ENCODE peak calls at places on chromosomes 5 and 9, in eight cellular contexts. C, T, U, P, D, H, F and E are unnamed samples.

GRCh38 chr9:70229026-70229425 is 29.8 kb upstream of the SMC5 start:
- DNase-seq in C (no peak), T (no peak), U (no peak), P (no peak), D (no peak), H (no peak), F (no peak), E (no peak)

GRCh38 chr9:82722051-82722450 is 340.9 kb downstream of the RASEF start:
- DNase-seq in C (no peak), T (no peak), U (no peak), P (no peak), D (no peak), H (peak; percentile 67), F (no peak), E (no peak)

GRCh38 chr5:51345106-51345505 is 38.1 kb upstream of the ISL1 start:
- DNase-seq in C (no peak), T (no peak), U (no peak), P (no peak), D (peak; percentile 57), H (no peak), F (no peak), E (no peak)

GRCh38 chr9:121888438-121888775 is 204.7 kb downstream of the TTLL11 start:
- DNase-seq in C (peak; percentile 37), T (no peak), U (no peak), P (no peak), D (no peak), H (no peak), F (no peak), E (no peak)

GRCh38 chr5:466661-467310 is 23.8 kb downstream of the EXOC3 start:
- DNase-seq in C (peak; percentile 21), T (peak; percentile 72), U (no peak), P (no peak), D (no peak), H (peak; percentile 31), F (peak; percentile 73), E (no peak)

GRCh38 chr5:146048994-146049703 is 56.2 kb downstream of the PLAC8L1 start:
- DNase-seq in C (peak; percentile 36), T (no peak), U (peak; percentile 80), P (no peak), D (peak; percentile 92), H (peak; percentile 87), F (no peak), E (no peak)

GRCh38 chr5:16995372-16995771 is 59.3 kb upstream of the MYO10 start:
- DNase-seq in C (no peak), T (no peak), U (no peak), P (no peak), D (no peak), H (no peak), F (no peak), E (no peak)

GRCh38 chr5:75529185-75529584 is 17.5 kb downstream of the POLK start:
- DNase-seq in C (no peak), T (no peak), U (no peak), P (no peak), D (no peak), H (no peak), F (no peak), E (no peak)

GRCh38 chr5:10682429-10682746 is 78.6 kb downstream of the DAP start:
- DNase-seq in C (no peak), T (no peak), U (no peak), P (no peak), D (no peak), H (no peak), F (no peak), E (no peak)

GRCh38 chr5:10679336-10679988 is 81.6 kb downstream of the DAP start:
- DNase-seq in C (no peak), T (no peak), U (no peak), P (no peak), D (no peak), H (no peak), F (no peak), E (no peak)

GRCh38 chr5:10680876-10681481 is 80.1 kb downstream of the DAP start:
- DNase-seq in C (no peak), T (no peak), U (no peak), P (no peak), D (no peak), H (peak; percentile 72), F (no peak), E (no peak)

GRCh38 chr5:10682801-10683525 is 78.1 kb downstream of the DAP start:
- DNase-seq in C (no peak), T (no peak), U (no peak), P (no peak), D (no peak), H (no peak), F (no peak), E (no peak)

DNA sequence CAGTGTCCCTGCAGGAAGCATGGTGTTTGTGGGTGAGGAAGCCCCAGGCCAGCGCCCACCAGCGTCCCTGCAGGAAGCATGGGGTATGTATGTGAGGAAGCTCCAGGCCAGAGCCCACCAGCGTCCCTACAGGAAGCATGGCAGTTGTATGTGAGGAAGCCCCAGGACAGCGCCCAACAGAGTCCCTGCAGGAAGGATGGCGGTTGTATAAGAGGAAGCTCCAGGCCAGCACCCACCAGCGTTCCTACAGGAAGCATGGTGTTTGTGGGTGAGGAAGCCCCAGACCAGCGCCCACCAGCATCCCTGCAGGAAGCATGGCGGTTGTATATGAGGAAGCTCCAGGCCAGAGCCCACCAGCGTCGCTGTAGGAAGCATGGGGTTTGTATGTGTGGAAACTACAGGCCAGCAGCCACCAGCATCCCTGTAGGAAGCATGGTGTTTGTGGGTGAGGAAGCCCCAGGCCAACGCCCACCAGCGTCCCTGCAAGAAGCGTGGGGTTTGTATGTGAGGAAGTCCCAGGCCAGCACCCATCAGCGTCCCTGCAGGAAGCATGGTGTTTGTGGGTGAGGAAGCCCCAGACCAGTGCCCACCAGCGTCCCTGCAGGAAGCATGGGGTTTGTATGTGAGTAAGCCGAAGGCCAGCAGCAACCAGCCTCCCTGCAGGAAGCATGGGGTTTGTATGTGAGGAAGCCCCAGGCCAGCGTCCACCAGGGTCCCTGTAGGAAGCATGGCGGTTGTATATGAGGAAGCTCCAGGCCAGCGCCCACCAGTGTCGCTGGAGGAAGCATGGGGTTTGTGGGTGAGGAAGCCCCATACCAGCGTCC is 79.2 kb downstream of the DAP start:
- DNase-seq in C (no peak), T (no peak), U (no peak), P (no peak), D (no peak), H (no peak), F (no peak), E (no peak)
- H3K36me3 ChIP-seq in C (peaks cover 59% of the 10 kb centered on the region), T (peaks cover 67% of the 10 kb centered on the region), U (peaks cover 21% of the 10 kb centered on the region), P (peaks cover 18% of the 10 kb centered on the region), D (peaks cover 86% of the 10 kb centered on the region), H (peaks cover 51% of the 10 kb centered on the region), F (peaks cover 29% of the 10 kb centered on the region), E (no peaks in the 10 kb centered on the region)

GRCh38 chr9:21969011-21969935 is 24.9 kb downstream of the CDKN2A start:
- DNase-seq in C (no peak), T (no peak), U (no peak), P (no peak), D (no peak), H (peak; percentile 83), F (no peak), E (no peak)
- H3K36me3 ChIP-seq in C (no peaks in the 10 kb centered on the region), T (no peaks in the 10 kb centered on the region), U (no peaks in the 10 kb centered on the region), P (no peaks in the 10 kb centered on the region), D (peaks cover 9% of the 10 kb centered on the region), H (no peaks in the 10 kb centered on the region), F (no peaks in the 10 kb centered on the region), E (no peaks in the 10 kb centered on the region)

GRCh38 chr9:32989651-32990050 is 11.8 kb downstream of the APTX start:
- DNase-seq in C (no peak), T (no peak), U (no peak), P (no peak), D (no peak), H (no peak), F (no peak), E (no peak)

GRCh38 chr9:32986971-32987370 is 14.5 kb downstream of the APTX start:
- DNase-seq in C (no peak), T (no peak), U (no peak), P (no peak), D (no peak), H (peak; percentile 73), F (no peak), E (no peak)

GRCh38 chr9:32992596-32993238 is 8.7 kb downstream of the APTX start:
- DNase-seq in C (no peak), T (no peak), U (peak; percentile 21), P (no peak), D (no peak), H (no peak), F (no peak), E (no peak)

DNA sequence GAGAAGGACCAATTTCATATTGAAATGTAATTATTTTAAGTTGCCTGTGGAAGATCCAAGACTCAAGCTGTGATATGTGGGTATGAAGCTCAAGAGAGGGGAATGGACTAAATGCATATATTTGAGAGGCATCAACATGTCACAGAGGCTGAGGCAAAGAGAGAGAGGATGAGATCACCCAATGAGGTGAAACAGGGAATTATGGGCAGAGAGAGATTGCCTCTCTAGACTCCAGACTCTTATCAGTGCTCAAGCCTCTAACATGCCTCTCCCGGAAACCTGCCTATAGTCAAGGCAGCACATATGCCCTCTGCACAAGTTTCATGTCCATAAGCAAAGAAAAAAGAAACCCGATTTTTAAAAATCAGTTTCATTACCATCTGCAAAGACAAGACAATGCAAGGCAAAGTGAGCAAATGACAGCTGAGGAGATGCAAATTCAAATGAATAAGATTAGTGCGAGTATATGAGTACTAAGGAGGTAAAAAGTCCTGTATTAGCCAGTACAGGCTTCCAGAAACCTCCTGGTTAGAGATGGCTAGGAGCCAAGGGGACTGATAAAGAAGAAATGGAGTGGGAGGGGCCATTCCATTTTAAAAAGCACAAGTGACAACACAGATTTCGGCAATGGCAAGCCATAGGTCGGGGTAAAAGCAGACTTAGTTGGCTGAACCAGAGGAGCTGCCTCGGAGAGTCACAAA is 9.4 kb downstream of the APTX start:
- DNase-seq in C (no peak), T (no peak), U (peak; percentile 27), P (no peak), D (no peak), H (no peak), F (no peak), E (no peak)
- H3K36me3 ChIP-seq in C (peaks cover 61% of the 10 kb centered on the region), T (peaks cover 46% of the 10 kb centered on the region), U (peaks cover 8% of the 10 kb centered on the region), P (peaks cover 35% of the 10 kb centered on the region), D (peaks cover 12% of the 10 kb centered on the region), H (peaks cover 42% of the 10 kb centered on the region), F (no peaks in the 10 kb centered on the region), E (peaks cover 15% of the 10 kb centered on the region)

GRCh38 chr9:124341455-124342170 is 73.6 kb downstream of the PSMB7 start:
- DNase-seq in C (no peak), T (peak; percentile 45), U (no peak), P (no peak), D (no peak), H (no peak), F (no peak), E (no peak)

GRCh38 chr9:124342402-124342945 is 72.8 kb downstream of the PSMB7 start:
- DNase-seq in C (no peak), T (peak; percentile 65), U (no peak), P (no peak), D (no peak), H (no peak), F (no peak), E (no peak)

GRCh38 chr9:124339603-124340146 is 75.6 kb downstream of the PSMB7 start:
- DNase-seq in C (no peak), T (no peak), U (no peak), P (no peak), D (no peak), H (no peak), F (no peak), E (no peak)

GRCh38 chr9:124342946-124343485 is 72.2 kb downstream of the PSMB7 start:
- DNase-seq in C (peak; percentile 51), T (peak; percentile 76), U (no peak), P (no peak), D (peak; percentile 87), H (peak; percentile 73), F (peak; percentile 91), E (peak; percentile 91)

DNA sequence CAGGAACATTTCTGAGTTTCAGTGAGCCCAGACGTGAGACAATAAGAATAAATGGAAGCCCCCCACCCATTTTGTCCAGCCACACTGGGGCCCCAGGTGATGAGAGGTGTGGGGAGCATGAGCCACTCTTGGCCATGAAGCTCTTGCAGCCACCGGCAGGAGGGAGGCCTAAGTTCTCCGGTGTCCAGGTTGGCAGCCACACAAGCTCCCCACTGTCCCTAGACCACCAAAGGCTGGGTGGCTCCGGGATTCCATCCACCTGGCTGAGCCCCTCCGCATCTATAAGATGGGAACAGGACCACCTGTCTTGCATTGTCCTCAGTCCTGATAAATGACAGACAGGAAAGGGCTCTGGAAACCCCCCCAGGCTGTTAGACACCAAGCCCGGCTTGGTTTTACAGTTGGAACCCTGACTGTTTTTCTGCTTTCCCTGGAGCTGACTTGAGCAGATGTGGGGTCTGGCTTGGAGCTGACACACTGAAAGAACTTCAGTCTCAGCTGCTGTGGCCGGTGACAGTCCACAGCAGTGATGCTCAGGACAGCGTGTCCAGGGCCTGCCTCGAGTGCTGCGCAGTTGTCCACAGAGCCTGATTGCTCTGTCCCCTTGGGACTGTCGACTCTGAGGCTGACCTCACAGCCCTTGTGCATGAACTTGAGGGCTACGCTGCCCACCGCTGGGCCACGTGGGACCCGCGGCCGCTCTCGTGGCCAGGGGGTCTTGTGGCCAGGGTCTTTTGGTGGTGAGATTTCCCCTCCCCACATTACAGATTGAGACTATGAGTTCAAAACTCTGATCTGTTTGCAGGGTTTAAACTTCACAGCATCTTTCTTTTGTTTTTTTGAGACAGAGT is 74.8 kb downstream of the PSMB7 start:
- DNase-seq in C (no peak), T (no peak), U (no peak), P (no peak), D (no peak), H (no peak), F (no peak), E (no peak)
- H3K36me3 ChIP-seq in C (peaks cover 54% of the 10 kb centered on the region), T (peaks cover 47% of the 10 kb centered on the region), U (peaks cover 4% of the 10 kb centered on the region), P (no peaks in the 10 kb centered on the region), D (no peaks in the 10 kb centered on the region), H (peaks cover 13% of the 10 kb centered on the region), F (no peaks in the 10 kb centered on the region), E (peaks cover 16% of the 10 kb centered on the region)